ENCODE peak calls at places on chromosomes 2 and 18, in eight cellular contexts. T, F, Z, S, D, U, M and V are unnamed samples.

GRCh38 chr2:174764281-174765063 is at the start of gene CHRNA1:
- DNase-seq in U (no peak), S (no peak), D (no peak), Z (no peak), F (no peak), T (no peak), M (no peak), V (no peak)

GRCh38 chr2:218033590-218034496 is 31.0 kb upstream of the TNS1 start:
- DNase-seq in Z (no peak), M (no peak), F (peak; percentile 38), T (no peak), D (peak; percentile 76), S (no peak), U (peak; percentile 78), V (peak; percentile 17)

GRCh38 chr2:23294238-23294637 is 90.7 kb upstream of the KLHL29 start:
- DNase-seq in S (no peak), U (no peak), F (peak; percentile 36), Z (no peak), D (no peak), M (no peak), T (no peak), V (no peak)

GRCh38 chr2:96082211-96083063 is 33.9 kb downstream of the ADRA2B start:
- DNase-seq in D (no peak), S (no peak), Z (no peak), T (no peak), U (peak; percentile 44), M (no peak), F (no peak), V (peak; percentile 12)

GRCh38 chr2:161943012-161943411 is 131.0 kb downstream of the DPP4 start:
- DNase-seq in D (no peak), M (no peak), F (no peak), Z (no peak), T (no peak), S (no peak), U (no peak), V (no peak)

GRCh38 chr18:39772155-39772919 is 2182.7 kb upstream of the PIK3C3 start:
- DNase-seq in M (no peak), U (no peak), S (no peak), Z (no peak), D (no peak), T (no peak), F (no peak), V (no peak)

GRCh38 chr2:200026838-200027237 is 71.5 kb downstream of the MAIP1 start:
- DNase-seq in D (no peak), M (peak; percentile 82), T (no peak), F (no peak), S (no peak), Z (no peak), U (no peak), V (no peak)

GRCh38 chr2:239265681-239266435 is 135.0 kb downstream of the HDAC4 start:
- DNase-seq in F (no peak), S (no peak), Z (no peak), M (no peak), U (no peak), D (peak; percentile 71), T (no peak), V (no peak)

GRCh38 chr18:38369772-38370690 is 804.4 kb upstream of the CELF4 start:
- DNase-seq in F (no peak), Z (no peak), S (no peak), T (no peak), U (no peak), M (no peak), D (no peak), V (no peak)

GRCh38 chr2:72254831-72255447 is 107.3 kb upstream of the CYP26B1 start:
- DNase-seq in U (no peak), Z (no peak), F (no peak), D (no peak), T (no peak), M (no peak), S (no peak), V (no peak)

GRCh38 chr2:67626076-67626475 is 228.9 kb downstream of the ETAA1 start:
- DNase-seq in T (no peak), M (no peak), D (no peak), S (no peak), Z (no peak), U (no peak), F (no peak), V (no peak)

GRCh38 chr2:51085679-51086078 is 53.7 kb upstream of the NRXN1 start:
- DNase-seq in S (no peak), U (no peak), Z (no peak), F (peak; percentile 70), D (no peak), T (no peak), M (no peak), V (no peak)

GRCh38 chr2:10226032-10226724 is 76.5 kb upstream of the HPCAL1 start:
- DNase-seq in D (no peak), U (peak; percentile 59), M (no peak), S (no peak), Z (no peak), T (no peak), F (no peak), V (no peak)

GRCh38 chr2:95238131-95238530 is 30.8 kb downstream of the ZNF892 start:
- DNase-seq in Z (no peak), S (no peak), D (no peak), F (no peak), T (no peak), M (no peak), U (no peak), V (no peak)

GRCh38 chr2:124489686-124490085 is 464.6 kb downstream of the CNTNAP5 start:
- DNase-seq in F (no peak), D (no peak), T (no peak), Z (no peak), U (no peak), M (no peak), S (no peak), V (no peak)

GRCh38 chr18:39742015-39742466 is 2176.4 kb upstream of the CELF4 start:
- DNase-seq in D (no peak), M (peak; percentile 26), T (no peak), Z (no peak), F (no peak), S (no peak), U (no peak), V (no peak)

GRCh38 chr2:182379235-182379634 is 47.6 kb downstream of the PDE1A start:
- DNase-seq in M (no peak), F (no peak), S (no peak), T (no peak), Z (no peak), D (no peak), U (no peak), V (no peak)
- H3K27ac ChIP-seq in M (no peak overlapping the region), F (no peak overlapping the region), S (no peak overlapping the region), T (no peak overlapping the region), Z (no peak overlapping the region), D (no peak overlapping the region), U (no peak overlapping the region), V (no peak overlapping the region)

GRCh38 chr18:12421732-12422131 is 14.0 kb downstream of the PRELID3A start:
- DNase-seq in U (no peak), S (no peak), M (no peak), D (no peak), Z (no peak), F (peak; percentile 47), T (no peak), V (no peak)
- H3K27ac ChIP-seq in U (no peak overlapping the region), S (no peak overlapping the region), M (no peak overlapping the region), D (no peak overlapping the region), Z (no peak overlapping the region), F (no peak overlapping the region), T (no peak overlapping the region), V (no peak overlapping the region)

GRCh38 chr2:98334439-98335078 is 11.7 kb upstream of the CNGA3 start:
- DNase-seq in T (no peak), D (no peak), S (no peak), Z (no peak), M (peak; percentile 43), U (no peak), F (peak; percentile 65), V (no peak)

GRCh38 chr2:98329549-98329948 is 16.7 kb upstream of the CNGA3 start:
- DNase-seq in F (no peak), D (no peak), M (no peak), S (no peak), U (no peak), T (no peak), Z (no peak), V (no peak)

GRCh38 chr2:98333922-98334321 is 12.3 kb upstream of the CNGA3 start:
- DNase-seq in Z (no peak), U (no peak), T (no peak), S (no peak), M (no peak), D (no peak), F (no peak), V (no peak)
- H3K27ac ChIP-seq in Z (no peak overlapping the region), U (no peak overlapping the region), T (no peak overlapping the region), S (no peak overlapping the region), M (no peak overlapping the region), D (no peak overlapping the region), F (no peak overlapping the region), V (no peak overlapping the region)

DNA sequence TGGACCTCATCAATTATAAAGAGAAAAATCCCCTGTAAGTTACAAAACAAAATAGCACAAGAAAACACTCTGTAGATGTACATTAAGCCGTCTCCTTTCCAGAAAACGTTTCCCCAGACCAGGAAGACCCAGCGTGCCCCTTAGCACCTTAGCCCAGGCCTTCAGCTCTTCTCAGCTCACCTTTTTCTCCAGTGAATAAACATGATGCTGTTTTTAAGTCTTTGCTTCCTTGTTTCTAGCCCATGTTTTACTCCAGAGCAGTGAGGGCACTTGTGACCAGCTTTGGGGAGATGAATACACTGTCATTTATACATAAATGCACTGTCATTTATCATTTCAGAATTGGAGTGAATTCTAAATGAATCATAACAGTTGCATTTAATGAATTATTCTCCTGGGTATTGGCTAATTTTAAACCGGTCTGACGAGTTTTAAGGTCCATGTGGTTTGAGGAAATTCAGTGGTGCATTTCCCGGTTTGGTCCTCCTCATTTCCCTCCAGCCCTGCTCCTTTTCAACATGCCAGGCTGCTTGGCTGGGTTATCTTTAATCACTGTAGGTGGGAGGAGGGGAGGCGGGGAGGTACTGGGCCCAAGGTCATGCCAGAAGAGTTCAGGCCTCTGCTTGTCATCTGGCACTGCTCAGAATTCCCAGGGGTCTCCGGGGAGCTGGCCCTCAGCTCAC is 23.8 kb downstream of the PRKCE start:
- DNase-seq in U (no peak), Z (no peak), S (no peak), M (no peak), D (peak; percentile 80), F (peak; percentile 13), T (peak; percentile 79), V (peak; percentile 79)
- H3K27ac ChIP-seq in U (no peak overlapping the region), Z (no peak overlapping the region), S (no peak overlapping the region), M (no peak overlapping the region), D (peak overlapping the region; percentile 89), F (no peak overlapping the region), T (peak overlapping the region; percentile 85), V (peak overlapping the region; percentile 76)

GRCh38 chr2:3342324-3342723 is 35.3 kb downstream of the EIPR1 start:
- DNase-seq in D (no peak), F (no peak), U (no peak), S (no peak), M (no peak), T (no peak), Z (no peak), V (no peak)
- H3K27ac ChIP-seq in D (peak overlapping the region; percentile 41), F (no peak overlapping the region), U (no peak overlapping the region), S (no peak overlapping the region), M (no peak overlapping the region), T (no peak overlapping the region), Z (no peak overlapping the region), V (no peak overlapping the region)

GRCh38 chr2:120791961-120792295 is 56.3 kb downstream of the GLI2 start:
- DNase-seq in M (no peak), D (no peak), T (no peak), S (no peak), Z (no peak), F (peak; percentile 88), U (no peak), V (no peak)
- H3K27ac ChIP-seq in M (no peak overlapping the region), D (no peak overlapping the region), T (no peak overlapping the region), S (no peak overlapping the region), Z (no peak overlapping the region), F (no peak overlapping the region), U (no peak overlapping the region), V (no peak overlapping the region)